ENCODE peak calls at places on chromosome 7, in five cellular contexts. L is SIG-M5, H is astrocyte of the spinal cord, Q is NCI-H1694, S is H54. D is an unnamed sample.

GRCh38 chr7:151717415-151717814 is 159.5 kb downstream of the PRKAG2 start:
- DNase-seq in S (no peak), Q (no peak), L (no peak), H (no peak), D (no peak)

GRCh38 chr7:153504288-153505075 is 547.7 kb upstream of the DPP6 start:
- DNase-seq in L (no peak), S (no peak), Q (no peak), H (no peak), D (no peak)

GRCh38 chr7:155066417-155066950 is 3.6 kb upstream of the HTR5A start:
- DNase-seq in H (peak; percentile 56), L (no peak), Q (no peak), S (peak; percentile 79), D (no peak)

GRCh38 chr7:94274828-94275227 is 119.9 kb upstream of the COL1A2 start:
- DNase-seq in S (no peak), L (no peak), Q (no peak), H (no peak), D (peak; percentile 65)

GRCh38 chr7:80819503-80819902 is 99.3 kb downstream of the SEMA3C start:
- DNase-seq in S (no peak), Q (no peak), H (no peak), L (no peak), D (no peak)

GRCh38 chr7:148306759-148307158 is 283.8 kb upstream of the C7orf33 start:
- DNase-seq in H (no peak), Q (no peak), S (no peak), L (no peak), D (no peak)

GRCh38 chr7:147774461-147774860 is 816.1 kb upstream of the C7orf33 start:
- DNase-seq in H (no peak), L (no peak), Q (no peak), S (no peak), D (no peak)

GRCh38 chr7:100894860-100895700 is 608 bp downstream of the ACHE start:
- DNase-seq in L (no peak), Q (peak; percentile 22), H (no peak), S (no peak), D (no peak)

GRCh38 chr7:101066141-101066857 is 19.0 kb upstream of the TRIM56 start:
- DNase-seq in S (no peak), Q (no peak), L (no peak), H (peak; percentile 62), D (no peak)

GRCh38 chr7:66353547-66353946 is 148.4 kb downstream of the TPST1 start:
- DNase-seq in Q (no peak), L (no peak), H (no peak), S (no peak), D (no peak)

GRCh38 chr7:158094046-158094445 is 493.6 kb downstream of the PTPRN2 start:
- DNase-seq in L (no peak), S (no peak), Q (no peak), H (no peak), D (no peak)

GRCh38 chr7:159127691-159128642 is 16.7 kb downstream of the VIPR2 start:
- DNase-seq in Q (no peak), S (no peak), H (no peak), L (no peak), D (no peak)

GRCh38 chr7:36018816-36019484 is 134.1 kb upstream of the EEPD1 start:
- DNase-seq in H (no peak), S (no peak), L (no peak), Q (no peak), D (no peak)

D was measured in T-helper 2 cell treated with Interferon-gamma antibody and Interleukin-4, amounts not matched to agents 5 μg/mL and 100 μg/mL, for 36 hours.